ENCODE peak calls at places on chromosomes 4 and X, in ten cellular contexts. V is CD8-positive, alpha-beta T cell; B is pancreas; T is GDM1; F is ecto neural progenitor cell; N is NCI-H774; C is effector CD4-positive, alpha-beta T cell; S is DMS 273 treated with DMSO at 0.1 percent for 48 hours; K is osteocyte; Q is progenitor cell of endocrine pancreas. P is an unnamed sample.

GRCh38 chrX:15206306-15206705 is 63.6 kb downstream of the ASB9 start:
- DNase-seq in V (no peak), B (no peak), T (no peak), F (no peak), N (peak), C (no peak), S (no peak), K (no peak), Q (no peak), P (no peak)

GRCh38 chrX:3532571-3532970 is 180.9 kb downstream of the PRKX start:
- DNase-seq in V (no peak), B (no peak), T (no peak), F (no peak), N (no peak), C (no peak), S (no peak), K (no peak), Q (no peak), P (no peak)

GRCh38 chrX:112931478-112931877 is 90.8 kb upstream of the AMOT start:
- DNase-seq in V (no peak), B (no peak), T (no peak), F (no peak), N (no peak), C (no peak), S (no peak), K (no peak), Q (no peak), P (no peak)

GRCh38 chr4:72352746-72353145 is 216.3 kb downstream of the ADAMTS3 start:
- DNase-seq in V (no peak), B (no peak), T (no peak), F (no peak), N (no peak), C (no peak), S (no peak), K (no peak), Q (no peak), P (no peak)

GRCh38 chr4:3679071-3679825 is 86.9 kb upstream of the ADRA2C start:
- DNase-seq in V (no peak), B (no peak), T (no peak), F (no peak), N (no peak), C (no peak), S (no peak), K (no peak), Q (no peak), P (no peak)

GRCh38 chr4:8637456-8637984 is 45.0 kb downstream of the CPZ start:
- DNase-seq in V (no peak), B (no peak), T (no peak), F (no peak), N (no peak), C (no peak), S (no peak), K (no peak), Q (no peak), P (no peak)

GRCh38 chr4:124253080-124253479 is 459.5 kb downstream of the ANKRD50 start:
- DNase-seq in V (no peak), B (no peak), T (no peak), F (no peak), N (peak), C (no peak), S (no peak), K (no peak), Q (no peak), P (no peak)

GRCh38 chr4:3250438-3250955 is 1.5 kb downstream of the MSANTD1 start:
- DNase-seq in V (no peak), B (no peak), T (no peak), F (no peak), N (no peak), C (no peak), S (no peak), K (no peak), Q (peak), P (no peak)

GRCh38 chrX:107197306-107197705 is 8.9 kb downstream of the NUP62CL start:
- DNase-seq in V (no peak), B (no peak), T (no peak), F (no peak), N (no peak), C (no peak), S (no peak), K (no peak), Q (no peak), P (no peak)

GRCh38 chrX:123860983-123861382 is 1.1 kb downstream of the XIAP start:
- DNase-seq in V (no peak), B (no peak), T (no peak), F (no peak), N (no peak), C (no peak), S (no peak), K (no peak), Q (no peak), P (peak)

GRCh38 chrX:39491548-39492297 is 606.0 kb downstream of the BCOR start:
- DNase-seq in V (peak), B (no peak), T (peak), F (no peak), N (no peak), C (peak), S (no peak), K (no peak), Q (no peak), P (no peak)

GRCh38 chr4:9762823-9763475 is 18.5 kb upstream of the DRD5 start:
- DNase-seq in V (no peak), B (peak), T (peak), F (peak), N (peak), C (no peak), S (peak), K (no peak), Q (peak), P (peak)

GRCh38 chr4:26782830-26783202 is 77.8 kb upstream of the STIM2 start:
- DNase-seq in V (no peak), B (no peak), T (no peak), F (no peak), N (no peak), C (no peak), S (no peak), K (no peak), Q (no peak), P (no peak)

GRCh38 chrX:48933757-48934156 is 14.9 kb upstream of the PIM2 start:
- DNase-seq in V (no peak), B (no peak), T (no peak), F (no peak), N (no peak), C (no peak), S (no peak), K (no peak), Q (no peak), P (no peak)

GRCh38 chrX:136146614-136147319 is 566 bp upstream of the FHL1 start:
- DNase-seq in V (no peak), B (no peak), T (no peak), F (no peak), N (peak), C (peak), S (no peak), K (peak), Q (no peak), P (peak)

GRCh38 chr4:147777456-147778091 is 45.7 kb downstream of the ARHGAP10 start:
- DNase-seq in V (no peak), B (no peak), T (no peak), F (no peak), N (no peak), C (no peak), S (no peak), K (no peak), Q (no peak), P (no peak)

GRCh38 chr4:40722576-40723161 is 27.1 kb upstream of the NSUN7 start:
- DNase-seq in V (no peak), B (no peak), T (no peak), F (no peak), N (no peak), C (no peak), S (no peak), K (no peak), Q (no peak), P (no peak)

GRCh38 chrX:1153940-1154339 is 58.5 kb downstream of the CRLF2 start:
- DNase-seq in V (no peak), B (no peak), T (no peak), F (no peak), N (no peak), C (no peak), S (no peak), K (peak), Q (no peak), P (no peak)

GRCh38 chr4:108118505-108118904 is 50.2 kb downstream of the LEF1 start:
- DNase-seq in V (no peak), B (no peak), T (no peak), F (no peak), N (peak), C (peak), S (no peak), K (no peak), Q (no peak), P (no peak)

GRCh38 chr4:879730-880079 is 52.4 kb downstream of the GAK start:
- DNase-seq in V (peak), B (no peak), T (no peak), F (no peak), N (no peak), C (no peak), S (no peak), K (no peak), Q (no peak), P (no peak)

GRCh38 chrX:153557618-153558017 is 40.2 kb downstream of the ATP2B3 start:
- DNase-seq in V (no peak), B (no peak), T (no peak), F (no peak), N (no peak), C (no peak), S (no peak), K (no peak), Q (no peak), P (peak)

GRCh38 chr4:173025131-173025530 is 143.5 kb upstream of the GALNT7 start:
- DNase-seq in V (no peak), B (peak), T (no peak), F (peak), N (peak), C (no peak), S (no peak), K (no peak), Q (peak), P (peak)

GRCh38 chr4:162610116-162610515 is 446.3 kb upstream of the FSTL5 start:
- DNase-seq in V (no peak), B (no peak), T (no peak), F (no peak), N (no peak), C (no peak), S (no peak), K (no peak), Q (no peak), P (no peak)

GRCh38 chr4:182846041-182846440 is 71.1 kb downstream of the DCTD start:
- DNase-seq in V (no peak), B (no peak), T (no peak), F (no peak), N (no peak), C (no peak), S (no peak), K (no peak), Q (no peak), P (no peak)

GRCh38 chr4:175330652-175331051 is 412.5 kb downstream of the ADAM29 start:
- DNase-seq in V (no peak), B (no peak), T (no peak), F (no peak), N (no peak), C (no peak), S (no peak), K (no peak), Q (no peak), P (peak)

GRCh38 chr4:163165217-163166017 is 1.3 kb downstream of the NAF1 start:
- DNase-seq in V (no peak), B (no peak), T (no peak), F (no peak), N (no peak), C (no peak), S (no peak), K (no peak), Q (no peak), P (no peak)

GRCh38 chrX:2462780-2463179 is 38.0 kb downstream of the DHRSX start:
- DNase-seq in V (no peak), B (no peak), T (no peak), F (no peak), N (no peak), C (no peak), S (no peak), K (no peak), Q (no peak), P (peak)